ENCODE peak calls at places on chromosomes 11 and 22, in seven cellular contexts. U, P, B, W, S, V and C are unnamed samples.

GRCh38 chr22:49913446-49913845 is 4.8 kb downstream of the ALG12 start:
- DNase-seq in U (no peak), B (no peak), V (no peak), W (no peak), S (no peak), P (peak; percentile 17), C (no peak)

GRCh38 chr11:128341280-128341679 is 246.1 kb downstream of the ETS1 start:
- DNase-seq in U (no peak), W (no peak), P (no peak), B (no peak), S (no peak), V (no peak), C (no peak)

GRCh38 chr11:14358729-14359439 is at the start of gene RRAS2:
- DNase-seq in S (peak; percentile 82), W (peak; percentile 86), P (peak; percentile 89), V (peak; percentile 70), U (no peak), B (peak; percentile 69), C (peak; percentile 67)

GRCh38 chr11:105429421-105429965 is 180.4 kb upstream of the GRIA4 start:
- DNase-seq in U (no peak), P (no peak), W (no peak), V (no peak), B (no peak), S (no peak), C (no peak)

GRCh38 chr22:32410459-32410858 is 1.6 kb downstream of the RTCB start:
- DNase-seq in U (no peak), B (no peak), S (no peak), V (no peak), P (no peak), W (no peak), C (no peak)

GRCh38 chr11:34640050-34640971 is 19.4 kb downstream of the EHF start:
- DNase-seq in W (no peak), B (peak; percentile 84), V (no peak), S (no peak), P (no peak), U (no peak), C (peak; percentile 84)

GRCh38 chr11:76206327-76207081 is at the start of gene WNT11:
- DNase-seq in S (peak; percentile 59), U (no peak), V (no peak), W (peak; percentile 43), P (peak; percentile 82), B (peak; percentile 64), C (no peak)

GRCh38 chr22:23060612-23061400 is 9.5 kb upstream of the GNAZ start:
- DNase-seq in S (no peak), V (no peak), P (peak; percentile 53), B (no peak), W (no peak), U (no peak), C (no peak)

GRCh38 chr11:45105233-45105992 is 41.0 kb upstream of the PRDM11 start:
- DNase-seq in W (peak; percentile 95), U (no peak), P (peak; percentile 90), S (peak; percentile 57), B (peak; percentile 58), V (peak; percentile 76), C (peak; percentile 72)

GRCh38 chr22:45042263-45042662 is 32.5 kb upstream of the PHF21B start:
- DNase-seq in U (no peak), W (no peak), B (no peak), V (no peak), P (no peak), S (no peak), C (no peak)

DNA sequence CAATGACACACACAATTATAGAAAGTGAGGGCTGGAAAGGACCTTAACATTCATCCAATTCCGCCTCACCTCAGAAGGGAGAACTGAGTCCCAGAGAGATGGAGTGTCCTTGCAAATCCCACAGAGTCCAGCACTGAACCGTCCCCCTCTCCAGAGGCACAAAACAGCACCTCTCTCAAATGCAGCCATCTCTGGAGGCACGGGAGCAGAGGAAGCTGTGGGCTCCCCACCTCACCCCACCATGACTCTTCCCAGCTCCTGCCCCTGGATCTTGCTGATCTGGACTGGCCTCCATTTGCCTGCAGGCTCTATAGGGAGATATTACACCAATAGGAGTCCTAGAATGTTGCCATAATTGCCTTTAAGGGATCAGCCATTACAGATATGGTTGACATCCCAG is 1.4 kb upstream of the DRD2 start:
- DNase-seq in P (no peak), B (no peak), S (no peak), V (no peak), W (no peak), U (no peak), C (no peak)
- H3K27me3 ChIP-seq in P (peaks cover 6% of the 10 kb centered on the region), B (no peaks in the 10 kb centered on the region), S (peaks cover 5% of the 10 kb centered on the region), V (peaks cover 6% of the 10 kb centered on the region), W (peaks cover 93% of the 10 kb centered on the region), U (peaks cover 22% of the 10 kb centered on the region), C (peaks cover 29% of the 10 kb centered on the region)

GRCh38 chr11:15697437-15698236 is 582.9 kb downstream of the INSC start:
- DNase-seq in B (peak; percentile 60), V (no peak), P (no peak), U (no peak), S (no peak), W (no peak), C (peak; percentile 18)

GRCh38 chr11:15692739-15693138 is 578.0 kb downstream of the INSC start:
- DNase-seq in W (no peak), P (no peak), B (no peak), V (peak; percentile 38), U (no peak), S (no peak), C (no peak)

GRCh38 chr11:15698855-15699254 is 584.1 kb downstream of the INSC start:
- DNase-seq in S (no peak), P (no peak), B (no peak), V (no peak), W (no peak), U (no peak), C (peak; percentile 19)

GRCh38 chr11:15696069-15696468 is 581.3 kb downstream of the INSC start:
- DNase-seq in S (no peak), P (no peak), U (no peak), B (no peak), V (no peak), W (no peak), C (peak; percentile 4)

GRCh38 chr11:15695096-15695721 is 580.5 kb downstream of the INSC start:
- DNase-seq in V (no peak), U (no peak), P (no peak), S (no peak), B (no peak), W (no peak), C (no peak)
- H3K4me3 ChIP-seq in V (no peak overlapping the region), U (no peak overlapping the region), P (no peak overlapping the region), S (no peak overlapping the region), B (no peak overlapping the region), W (no peak overlapping the region), C (no peak overlapping the region)

GRCh38 chr11:20599424-20600346 is at the start of gene SLC6A5:
- DNase-seq in B (peak; percentile 9), W (peak; percentile 70), U (no peak), P (no peak), V (no peak), S (peak; percentile 69), C (no peak)
- H3K27me3 ChIP-seq in B (no peaks in the 10 kb centered on the region), W (peaks cover 97% of the 10 kb centered on the region), U (peaks cover 81% of the 10 kb centered on the region), P (no peaks in the 10 kb centered on the region), V (peaks cover 75% of the 10 kb centered on the region), S (peaks cover 29% of the 10 kb centered on the region), C (peaks cover 47% of the 10 kb centered on the region)

DNA sequence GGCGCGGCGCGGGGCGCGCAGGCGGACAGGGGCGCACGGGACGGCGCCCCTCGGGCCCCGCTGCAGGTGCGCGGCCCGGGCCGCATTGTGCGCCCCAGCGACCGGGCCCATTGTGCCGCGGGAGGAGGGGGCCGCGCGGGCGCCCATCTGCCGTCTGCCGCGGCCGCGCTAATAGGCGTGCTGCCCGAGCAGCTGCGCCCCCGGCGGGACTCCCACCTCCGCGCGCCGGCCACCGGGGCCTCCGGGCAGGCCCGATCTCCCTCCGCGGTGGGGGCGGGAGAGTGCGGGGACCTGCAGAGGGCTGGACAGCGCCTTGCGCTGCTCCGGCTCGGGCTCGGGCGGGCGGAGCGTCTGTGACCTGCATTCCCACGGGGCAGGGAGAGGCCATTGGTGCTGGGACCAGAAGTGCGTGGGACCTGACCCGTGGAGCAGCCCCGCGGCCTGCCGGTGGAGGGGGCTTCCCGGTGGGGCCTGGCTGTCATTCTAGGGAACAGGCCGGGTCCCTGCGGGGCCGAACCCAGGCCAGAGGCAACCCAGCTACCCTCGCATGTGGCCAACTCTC is 950 bp downstream of the BRSK2 start:
- DNase-seq in S (no peak), B (peak; percentile 74), W (no peak), U (no peak), V (no peak), P (peak; percentile 66), C (no peak)
- H3K4me3 ChIP-seq in S (no peak overlapping the region), B (peak overlapping the region; percentile 50), W (peak overlapping the region; percentile 43), U (no peak overlapping the region), V (no peak overlapping the region), P (peak overlapping the region; percentile 22), C (no peak overlapping the region)

DNA sequence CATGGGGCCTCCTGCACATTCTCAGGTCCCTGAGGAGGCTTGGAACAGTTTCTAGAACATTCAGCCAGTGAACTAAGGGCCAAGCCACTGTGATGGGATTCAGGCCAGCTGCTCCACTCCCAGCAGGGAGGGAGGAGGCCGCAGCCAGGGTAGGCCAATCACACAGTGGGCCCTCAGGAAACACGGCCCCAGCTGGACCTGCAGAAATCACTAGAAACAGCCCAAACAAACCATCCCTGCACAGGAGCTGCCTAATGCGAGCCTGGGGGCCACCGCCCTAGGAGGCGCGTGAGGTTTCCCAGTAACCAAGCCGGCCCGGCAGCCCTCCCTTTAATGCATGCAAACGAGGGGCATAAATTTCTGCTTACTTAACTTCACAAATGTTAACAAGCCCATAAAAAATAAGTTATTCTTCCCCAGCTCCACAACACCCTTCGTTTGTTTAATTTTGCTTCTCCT is 25.8 kb downstream of the ELFN2 start:
- DNase-seq in U (no peak), S (no peak), P (no peak), V (no peak), W (no peak), B (peak; percentile 31), C (no peak)
- H3K27me3 ChIP-seq in U (peaks cover 11% of the 10 kb centered on the region), S (peaks cover 88% of the 10 kb centered on the region), P (no peaks in the 10 kb centered on the region), V (no peaks in the 10 kb centered on the region), W (no peaks in the 10 kb centered on the region), B (no peaks in the 10 kb centered on the region), C (no peaks in the 10 kb centered on the region)

DNA sequence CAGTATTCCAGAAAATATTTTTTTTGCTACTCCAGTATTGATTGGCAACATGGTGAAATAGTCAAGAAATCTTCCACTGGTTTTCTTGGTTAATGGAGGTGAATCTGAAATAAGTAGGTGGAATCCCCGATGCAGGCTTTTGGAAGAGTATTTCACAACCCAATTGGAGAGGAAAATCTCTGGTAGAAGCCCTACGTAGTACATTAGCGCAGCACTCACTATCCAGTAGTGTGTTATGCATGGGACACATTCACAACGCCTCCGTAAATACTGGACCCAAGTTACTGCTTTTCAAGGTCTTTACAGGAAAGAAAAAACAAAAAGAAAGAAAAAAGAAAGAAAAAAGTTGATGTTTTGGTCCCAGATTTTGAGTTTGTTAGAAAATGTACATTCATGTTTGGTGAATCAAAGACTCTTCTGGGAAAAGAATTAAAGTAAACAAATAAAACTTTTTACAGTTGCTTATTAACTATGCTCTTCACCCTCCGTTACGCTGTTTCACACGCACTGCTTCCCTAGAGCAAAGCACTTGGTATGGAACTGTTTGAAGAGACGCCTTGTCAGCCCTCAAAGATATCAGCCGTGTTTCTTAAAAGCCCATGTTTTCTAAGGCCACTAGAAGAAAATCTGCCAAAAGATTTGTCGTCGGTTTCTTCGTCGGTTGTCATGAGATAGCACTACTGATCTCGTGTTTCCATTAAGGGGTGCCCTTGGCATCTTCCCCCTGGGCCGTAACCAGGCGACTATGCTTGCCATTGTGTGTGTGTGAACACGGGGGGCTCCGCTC is 170.4 kb upstream of the CTSC start:
- DNase-seq in P (no peak), B (no peak), S (no peak), V (no peak), U (no peak), W (no peak), C (no peak)
- H3K4me3 ChIP-seq in P (peak overlapping the region; percentile 55), B (peak overlapping the region; percentile 45), S (no peak overlapping the region), V (no peak overlapping the region), U (no peak overlapping the region), W (no peak overlapping the region), C (no peak overlapping the region)